ENCODE peak calls at places on chromosomes 12 and 14, in five cellular contexts. One of them, this sample, is unnamed.

GRCh38 chr14:36661506-36662257 is at the start of gene PAX9:
- DNase-seq in mammary epithelial cell: peak; percentile 87
- DNase-seq in lower lobe of right lung: peak; percentile 82
- DNase-seq in body of pancreas: peak; percentile 91
- DNase-seq in tibial artery: peak; percentile 77
- DNase-seq in this sample: peak; percentile 34

GRCh38 chr12:58750484-58750883 is 169.8 kb downstream of the LRIG3 start:
- DNase-seq in mammary epithelial cell: peak; percentile 91
- DNase-seq in lower lobe of right lung: no peak
- DNase-seq in body of pancreas: no peak
- DNase-seq in tibial artery: no peak
- DNase-seq in this sample: peak; percentile 39

GRCh38 chr14:37546621-37547447 is 48.2 kb downstream of the FOXA1 start:
- DNase-seq in mammary epithelial cell: no peak
- DNase-seq in lower lobe of right lung: no peak
- DNase-seq in body of pancreas: no peak
- DNase-seq in tibial artery: no peak
- DNase-seq in this sample: no peak

GRCh38 chr14:84131924-84132323 is 1398.0 kb upstream of the FLRT2 start:
- DNase-seq in mammary epithelial cell: no peak
- DNase-seq in lower lobe of right lung: no peak
- DNase-seq in body of pancreas: no peak
- DNase-seq in tibial artery: no peak
- DNase-seq in this sample: no peak

GRCh38 chr12:93378373-93379310 is 917 bp downstream of the NUDT4 start:
- DNase-seq in mammary epithelial cell: peak; percentile 66
- DNase-seq in lower lobe of right lung: peak; percentile 66
- DNase-seq in body of pancreas: peak; percentile 37
- DNase-seq in tibial artery: peak; percentile 51
- DNase-seq in this sample: no peak

GRCh38 chr14:85688024-85688423 is 158.1 kb downstream of the FLRT2 start:
- DNase-seq in mammary epithelial cell: no peak
- DNase-seq in lower lobe of right lung: no peak
- DNase-seq in body of pancreas: no peak
- DNase-seq in tibial artery: no peak
- DNase-seq in this sample: no peak

GRCh38 chr12:20628388-20628787 is 66.7 kb upstream of the SLCO1C1 start:
- DNase-seq in mammary epithelial cell: no peak
- DNase-seq in lower lobe of right lung: no peak
- DNase-seq in body of pancreas: no peak
- DNase-seq in tibial artery: no peak
- DNase-seq in this sample: no peak

GRCh38 chr12:49131973-49132461 is 822 bp upstream of the TUBA1B start:
- DNase-seq in mammary epithelial cell: peak; percentile 43
- DNase-seq in lower lobe of right lung: no peak
- DNase-seq in body of pancreas: no peak
- DNase-seq in tibial artery: no peak
- DNase-seq in this sample: no peak

GRCh38 chr12:132672116-132672515 is 15.0 kb downstream of the POLE start:
- DNase-seq in mammary epithelial cell: no peak
- DNase-seq in lower lobe of right lung: no peak
- DNase-seq in body of pancreas: no peak
- DNase-seq in tibial artery: no peak
- DNase-seq in this sample: no peak

GRCh38 chr14:50821471-50822464 is 9.2 kb downstream of the NIN start:
- DNase-seq in mammary epithelial cell: peak; percentile 58
- DNase-seq in lower lobe of right lung: peak; percentile 79
- DNase-seq in body of pancreas: peak; percentile 55
- DNase-seq in tibial artery: no peak
- DNase-seq in this sample: no peak

GRCh38 chr14:100864960-100865681 is 38.4 kb downstream of the RTL1 start:
- DNase-seq in mammary epithelial cell: peak; percentile 34
- DNase-seq in lower lobe of right lung: peak; percentile 15
- DNase-seq in body of pancreas: no peak
- DNase-seq in tibial artery: no peak
- DNase-seq in this sample: no peak

GRCh38 chr12:75390156-75390898 is 562 bp upstream of the GLIPR1L2 start:
- DNase-seq in mammary epithelial cell: no peak
- DNase-seq in lower lobe of right lung: no peak
- DNase-seq in body of pancreas: no peak
- DNase-seq in tibial artery: no peak
- DNase-seq in this sample: no peak

GRCh38 chr12:52254180-52254964 is 20.1 kb upstream of the KRT86 start:
- DNase-seq in mammary epithelial cell: peak; percentile 57
- DNase-seq in lower lobe of right lung: peak; percentile 38
- DNase-seq in body of pancreas: no peak
- DNase-seq in tibial artery: no peak
- DNase-seq in this sample: no peak

GRCh38 chr12:103085541-103085940 is 128.1 kb downstream of the ASCL1 start:
- DNase-seq in mammary epithelial cell: no peak
- DNase-seq in lower lobe of right lung: no peak
- DNase-seq in body of pancreas: no peak
- DNase-seq in tibial artery: no peak
- DNase-seq in this sample: no peak

GRCh38 chr12:79933580-79934264 is 1.2 kb downstream of the PPP1R12A start:
- DNase-seq in mammary epithelial cell: peak; percentile 35
- DNase-seq in lower lobe of right lung: no peak
- DNase-seq in body of pancreas: no peak
- DNase-seq in tibial artery: no peak
- DNase-seq in this sample: no peak

GRCh38 chr12:49863946-49864816 is 21.3 kb upstream of the BCDIN3D start:
- DNase-seq in mammary epithelial cell: no peak
- DNase-seq in lower lobe of right lung: no peak
- DNase-seq in body of pancreas: no peak
- DNase-seq in tibial artery: no peak
- DNase-seq in this sample: no peak

GRCh38 chr12:92485356-92486348 is 217.1 kb upstream of the PLEKHG7 start:
- DNase-seq in mammary epithelial cell: no peak
- DNase-seq in lower lobe of right lung: no peak
- DNase-seq in body of pancreas: no peak
- DNase-seq in tibial artery: no peak
- DNase-seq in this sample: no peak

GRCh38 chr12:53746592-53747491 is 4.9 kb downstream of the CISTR start:
- DNase-seq in mammary epithelial cell: peak; percentile 72
- DNase-seq in lower lobe of right lung: peak; percentile 94
- DNase-seq in body of pancreas: peak; percentile 94
- DNase-seq in tibial artery: peak; percentile 90
- DNase-seq in this sample: peak; percentile 65

GRCh38 chr14:75979071-75979571 is 2.7 kb downstream of the TGFB3 start:
- DNase-seq in mammary epithelial cell: no peak
- DNase-seq in lower lobe of right lung: no peak
- DNase-seq in body of pancreas: peak; percentile 36
- DNase-seq in tibial artery: peak; percentile 43
- DNase-seq in this sample: no peak

GRCh38 chr14:45135181-45135580 is 549 bp upstream of the FANCM start:
- DNase-seq in mammary epithelial cell: no peak
- DNase-seq in lower lobe of right lung: no peak
- DNase-seq in body of pancreas: no peak
- DNase-seq in tibial artery: no peak
- DNase-seq in this sample: no peak

GRCh38 chr14:69093551-69094421 is 59.1 kb downstream of the DCAF5 start:
- DNase-seq in mammary epithelial cell: peak; percentile 47
- DNase-seq in lower lobe of right lung: no peak
- DNase-seq in body of pancreas: no peak
- DNase-seq in tibial artery: no peak
- DNase-seq in this sample: no peak

GRCh38 chr12:645563-646071 is 17.6 kb downstream of the NINJ2 start:
- DNase-seq in mammary epithelial cell: peak; percentile 17
- DNase-seq in lower lobe of right lung: no peak
- DNase-seq in body of pancreas: peak; percentile 30
- DNase-seq in tibial artery: peak; percentile 66
- DNase-seq in this sample: no peak

GRCh38 chr12:31218203-31219025 is 107.5 kb downstream of the SINHCAF start:
- DNase-seq in mammary epithelial cell: no peak
- DNase-seq in lower lobe of right lung: peak; percentile 32
- DNase-seq in body of pancreas: no peak
- DNase-seq in tibial artery: no peak
- DNase-seq in this sample: no peak

GRCh38 chr12:8860165-8860961 is 37.9 kb downstream of the A2ML1 start:
- DNase-seq in mammary epithelial cell: peak; percentile 50
- DNase-seq in lower lobe of right lung: no peak
- DNase-seq in body of pancreas: peak; percentile 47
- DNase-seq in tibial artery: peak; percentile 33
- DNase-seq in this sample: no peak

GRCh38 chr14:100533647-100534485 is 53.4 kb downstream of the BEGAIN start:
- DNase-seq in mammary epithelial cell: no peak
- DNase-seq in lower lobe of right lung: peak; percentile 65
- DNase-seq in body of pancreas: peak; percentile 81
- DNase-seq in tibial artery: peak; percentile 18
- DNase-seq in this sample: no peak

GRCh38 chr14:23861666-23862065 is 91.9 kb upstream of the DHRS4 start:
- DNase-seq in mammary epithelial cell: no peak
- DNase-seq in lower lobe of right lung: no peak
- DNase-seq in body of pancreas: peak; percentile 79
- DNase-seq in tibial artery: no peak
- DNase-seq in this sample: no peak

GRCh38 chr14:71290960-71291466 is 383.8 kb downstream of the PCNX1 start:
- DNase-seq in mammary epithelial cell: peak; percentile 89
- DNase-seq in lower lobe of right lung: no peak
- DNase-seq in body of pancreas: peak; percentile 36
- DNase-seq in tibial artery: no peak
- DNase-seq in this sample: peak; percentile 83

GRCh38 chr12:125518074-125518473 is 452.8 kb downstream of the AACS start:
- DNase-seq in mammary epithelial cell: no peak
- DNase-seq in lower lobe of right lung: no peak
- DNase-seq in body of pancreas: peak; percentile 49
- DNase-seq in tibial artery: no peak
- DNase-seq in this sample: no peak

GRCh38 chr12:55727643-55728184 is 1.1 kb downstream of the CD63 start:
- DNase-seq in mammary epithelial cell: peak; percentile 40
- DNase-seq in lower lobe of right lung: peak; percentile 85
- DNase-seq in body of pancreas: peak; percentile 80
- DNase-seq in tibial artery: peak; percentile 81
- DNase-seq in this sample: no peak

GRCh38 chr12:93879476-93880376 is 202.6 kb downstream of the CRADD start:
- DNase-seq in mammary epithelial cell: no peak
- DNase-seq in lower lobe of right lung: no peak
- DNase-seq in body of pancreas: no peak
- DNase-seq in tibial artery: no peak
- DNase-seq in this sample: peak; percentile 25

GRCh38 chr12:14384783-14385638 is 19.5 kb downstream of the ATF7IP start:
- DNase-seq in mammary epithelial cell: peak; percentile 92
- DNase-seq in lower lobe of right lung: no peak
- DNase-seq in body of pancreas: peak; percentile 80
- DNase-seq in tibial artery: peak; percentile 47
- DNase-seq in this sample: peak; percentile 72

GRCh38 chr12:14390885-14391530 is 25.5 kb downstream of the ATF7IP start:
- DNase-seq in mammary epithelial cell: no peak
- DNase-seq in lower lobe of right lung: no peak
- DNase-seq in body of pancreas: no peak
- DNase-seq in tibial artery: no peak
- DNase-seq in this sample: no peak

GRCh38 chr12:14390449-14390848 is 25.0 kb downstream of the ATF7IP start:
- DNase-seq in mammary epithelial cell: no peak
- DNase-seq in lower lobe of right lung: no peak
- DNase-seq in body of pancreas: no peak
- DNase-seq in tibial artery: no peak
- DNase-seq in this sample: no peak

DNA sequence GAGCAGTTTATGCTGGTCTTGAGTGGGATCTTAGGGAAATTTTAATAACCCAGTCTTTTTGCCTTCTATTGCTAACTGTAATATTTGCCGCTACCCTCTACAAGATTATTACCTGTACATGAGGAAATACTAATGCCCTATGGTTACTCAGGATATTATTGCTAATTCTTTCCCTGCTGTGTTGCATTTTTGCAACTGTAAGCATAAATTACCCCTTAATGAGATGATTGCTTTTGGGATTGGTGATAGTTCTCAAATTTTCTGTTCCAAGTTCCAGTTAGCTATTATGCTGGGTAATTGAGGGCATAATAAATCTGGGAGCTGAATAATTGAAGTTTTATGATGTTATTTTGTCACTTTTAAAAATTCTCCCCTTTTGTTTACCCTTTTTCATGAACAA is 22.0 kb downstream of the ATF7IP start:
- DNase-seq in mammary epithelial cell: no peak
- DNase-seq in lower lobe of right lung: no peak
- DNase-seq in body of pancreas: no peak
- DNase-seq in tibial artery: no peak
- DNase-seq in this sample: no peak
- H3K4me3 ChIP-seq in mammary epithelial cell: no peak overlapping the region
- H3K4me3 ChIP-seq in lower lobe of right lung: peak overlapping the region; percentile 2
- H3K4me3 ChIP-seq in body of pancreas: no peak overlapping the region
- H3K4me3 ChIP-seq in tibial artery: no peak overlapping the region
- H3K4me3 ChIP-seq in this sample: no peak overlapping the region

GRCh38 chr14:53784688-53785087 is 171.9 kb downstream of the BMP4 start:
- DNase-seq in mammary epithelial cell: no peak
- DNase-seq in lower lobe of right lung: no peak
- DNase-seq in body of pancreas: no peak
- DNase-seq in tibial artery: no peak
- DNase-seq in this sample: no peak
- TF ChIP-seq CTCF in mammary epithelial cell: no peak
- TF ChIP-seq CTCF in lower lobe of right lung: no peak
- TF ChIP-seq CTCF in body of pancreas: no peak
- TF ChIP-seq CTCF in tibial artery: no peak
- TF ChIP-seq CTCF in this sample: no peak

GRCh38 chr14:61530896-61531295 is 164.4 kb upstream of the HIF1A start:
- DNase-seq in mammary epithelial cell: no peak
- DNase-seq in lower lobe of right lung: no peak
- DNase-seq in body of pancreas: no peak
- DNase-seq in tibial artery: no peak
- DNase-seq in this sample: no peak
- H3K36me3 ChIP-seq in mammary epithelial cell: no peaks in the 10 kb centered on the region
- H3K36me3 ChIP-seq in lower lobe of right lung: peaks cover 12% of the 10 kb centered on the region
- H3K36me3 ChIP-seq in body of pancreas: no peaks in the 10 kb centered on the region
- H3K36me3 ChIP-seq in tibial artery: no peaks in the 10 kb centered on the region
- H3K36me3 ChIP-seq in this sample: no peaks in the 10 kb centered on the region

GRCh38 chr12:45895961-45896360 is 94.4 kb downstream of the SCAF11 start:
- DNase-seq in mammary epithelial cell: no peak
- DNase-seq in lower lobe of right lung: no peak
- DNase-seq in body of pancreas: no peak
- DNase-seq in tibial artery: no peak
- DNase-seq in this sample: no peak

GRCh38 chr12:45890276-45890675 is 100.1 kb downstream of the SCAF11 start:
- DNase-seq in mammary epithelial cell: no peak
- DNase-seq in lower lobe of right lung: no peak
- DNase-seq in body of pancreas: no peak
- DNase-seq in tibial artery: no peak
- DNase-seq in this sample: no peak

GRCh38 chr12:45898094-45898493 is 92.3 kb downstream of the SCAF11 start:
- DNase-seq in mammary epithelial cell: no peak
- DNase-seq in lower lobe of right lung: no peak
- DNase-seq in body of pancreas: no peak
- DNase-seq in tibial artery: no peak
- DNase-seq in this sample: no peak

GRCh38 chr12:45887544-45887943 is 102.8 kb downstream of the SCAF11 start:
- DNase-seq in mammary epithelial cell: no peak
- DNase-seq in lower lobe of right lung: no peak
- DNase-seq in body of pancreas: no peak
- DNase-seq in tibial artery: no peak
- DNase-seq in this sample: no peak

DNA sequence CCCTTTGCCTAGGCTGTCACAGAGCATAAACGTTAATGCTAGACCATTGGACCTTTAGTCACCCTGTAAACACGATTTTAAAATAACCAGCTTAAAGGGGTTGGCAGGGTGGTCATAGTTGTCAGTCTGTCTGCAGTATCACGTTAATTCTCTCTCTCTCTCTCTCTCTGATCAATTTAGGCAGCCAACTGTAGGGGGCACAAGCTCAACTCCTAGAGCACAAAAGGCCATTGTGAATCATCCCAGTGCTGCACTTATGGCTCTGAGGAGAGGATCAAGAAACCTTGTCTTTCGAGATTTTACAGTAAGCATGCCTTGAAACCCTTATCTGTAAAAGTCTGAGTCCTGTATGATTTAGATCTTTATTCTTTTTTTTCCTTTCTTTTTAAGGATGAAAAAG is 97.1 kb downstream of the SCAF11 start:
- DNase-seq in mammary epithelial cell: peak; percentile 16
- DNase-seq in lower lobe of right lung: no peak
- DNase-seq in body of pancreas: no peak
- DNase-seq in tibial artery: no peak
- DNase-seq in this sample: no peak
- H3K4me3 ChIP-seq in mammary epithelial cell: no peak overlapping the region
- H3K4me3 ChIP-seq in lower lobe of right lung: no peak overlapping the region
- H3K4me3 ChIP-seq in body of pancreas: no peak overlapping the region
- H3K4me3 ChIP-seq in tibial artery: no peak overlapping the region
- H3K4me3 ChIP-seq in this sample: no peak overlapping the region